ENCODE peak calls at places on chromosomes 2 and 18, in six cellular contexts. M is WTC11, B is substantia nigra, Y is C1 segment of cervical spinal cord, V is NCI-H1092 treated with DMSO at 0.1 percent for 48 hours, G is midbrain. E is an unnamed sample.
A peak's percentile ranks its signal among the peaks of the same experiment; 100 is the strongest.

GRCh38 chr2:2849464-2850217 is 518.6 kb upstream of the MYT1L start:
- DNase-seq in G (no peak), V (no peak), Y (no peak), B (no peak), M (no peak), E (no peak)

GRCh38 chr2:201781583-201782051 is 884 bp upstream of the ALS2 start:
- DNase-seq in V (no peak), M (no peak), G (peak; percentile 43), B (no peak), Y (no peak), E (peak; percentile 48)

GRCh38 chr2:28751956-28752607 is 452 bp downstream of the PPP1CB start:
- DNase-seq in V (no peak), M (peak; percentile 74), B (peak; percentile 45), G (peak; percentile 59), Y (peak; percentile 65), E (peak; percentile 39)

GRCh38 chr2:72919414-72920316 is 2.3 kb downstream of the EMX1 start:
- DNase-seq in V (no peak), M (peak; percentile 53), Y (no peak), G (no peak), B (no peak), E (no peak)

GRCh38 chr2:224410946-224411561 is 9.1 kb upstream of the FAM124B start:
- DNase-seq in M (no peak), B (no peak), G (no peak), Y (no peak), V (no peak), E (no peak)

GRCh38 chr18:24595556-24595955 is 135.1 kb downstream of the HRH4 start:
- DNase-seq in B (peak; percentile 9), Y (no peak), M (no peak), G (no peak), V (no peak), E (peak; percentile 28)

GRCh38 chr2:239101807-239102206 is 253.9 kb downstream of the TWIST2 start:
- DNase-seq in M (no peak), B (no peak), G (no peak), Y (no peak), V (no peak), E (no peak)

GRCh38 chr18:57803119-57803969 is at the start of gene ATP8B1:
- DNase-seq in Y (no peak), G (no peak), V (peak; percentile 45), M (peak; percentile 92), B (no peak), E (no peak)

GRCh38 chr2:74440005-74440377 is 1.7 kb downstream of the RTKN start:
- DNase-seq in M (no peak), G (peak; percentile 91), B (peak; percentile 87), V (no peak), Y (peak; percentile 74), E (peak; percentile 91)